ENCODE peak calls at places on chromosomes 2 and 18, in nine cellular contexts. P is GM23248, Y is neural progenitor cell, C is OCI-LY7, S is hepatocyte, K is GM23338, M is SK-N-SH, D is HCT116, U is MM.1S. N is an unnamed sample. For H3K79me2, the result is how much of the 10 kb centered on the place peaks cover.

GRCh38 chr2:33019796-33020195 is 73.0 kb downstream of the LTBP1 start:
- DNase-seq in P (no peak), M (no peak), K (no peak), S (no peak), C (no peak), Y (no peak), U (no peak), D (no peak), N (peak)

GRCh38 chr2:30115141-30115980 is 31.4 kb upstream of the YPEL5 start:
- DNase-seq in C (peak), S (peak), U (peak), M (peak), Y (peak), P (peak), D (peak), K (peak), N (peak)

GRCh38 chr18:35777042-35777441 is 195.4 kb upstream of the RMP24 start:
- DNase-seq in P (no peak), D (peak), M (no peak), U (no peak), Y (no peak), S (no peak), C (no peak), K (peak), N (peak)

GRCh38 chr18:199768-200167 is 41.4 kb downstream of the USP14 start:
- DNase-seq in Y (no peak), S (no peak), P (no peak), M (no peak), U (no peak), C (no peak), K (no peak), D (no peak), N (peak)

GRCh38 chr2:236121546-236121945 is 46.6 kb downstream of the GBX2 start:
- DNase-seq in D (no peak), K (no peak), Y (no peak), C (no peak), U (no peak), S (no peak), P (peak), M (no peak), N (peak)

GRCh38 chr2:128347701-128348504 is 29.2 kb upstream of the HS6ST1 start:
- DNase-seq in S (peak), P (peak), K (no peak), U (no peak), D (no peak), Y (peak), M (peak), C (no peak), N (peak)

GRCh38 chr2:11254100-11254536 is 90.3 kb downstream of the ROCK2 start:
- DNase-seq in C (no peak), S (peak), Y (no peak), K (no peak), U (no peak), D (no peak), P (no peak), M (no peak), N (peak)

GRCh38 chr18:12883003-12883683 is 894 bp downstream of the PTPN2 start:
- DNase-seq in Y (peak), U (peak), M (peak), K (peak), P (peak), C (no peak), S (peak), D (no peak), N (no peak)

GRCh38 chr2:95053543-95053942 is 28.0 kb downstream of the MAL start:
- DNase-seq in U (no peak), C (no peak), S (no peak), M (no peak), D (no peak), Y (no peak), K (peak), P (no peak), N (no peak)

GRCh38 chr2:69549421-69549820 is 94.1 kb downstream of the AAK1 start:
- DNase-seq in M (no peak), S (no peak), P (peak), K (no peak), C (no peak), Y (no peak), D (no peak), U (no peak), N (peak)

GRCh38 chr2:56386657-56387056 is 202.9 kb downstream of the CCDC85A start:
- DNase-seq in U (no peak), Y (no peak), M (no peak), P (no peak), D (no peak), S (no peak), K (no peak), C (no peak), N (no peak)

GRCh38 chr2:151616760-151617339 is 117.4 kb downstream of the NEB start:
- DNase-seq in Y (no peak), C (no peak), K (no peak), U (no peak), S (no peak), D (no peak), M (no peak), P (no peak), N (no peak)

GRCh38 chr18:9433616-9434239 is 41.6 kb upstream of the RALBP1 start:
- DNase-seq in C (no peak), M (no peak), U (no peak), P (no peak), Y (no peak), K (peak), S (no peak), D (no peak), N (no peak)

GRCh38 chr2:38486213-38487026 is 109.3 kb upstream of the ATL2 start:
- DNase-seq in K (no peak), D (no peak), P (no peak), S (no peak), Y (no peak), C (no peak), U (no peak), M (no peak), N (no peak)

GRCh38 chr2:27961997-27962396 is 71.5 kb downstream of the BABAM2 start:
- DNase-seq in Y (no peak), U (no peak), M (no peak), K (no peak), C (no peak), S (no peak), D (no peak), P (peak), N (peak)

GRCh38 chr18:8870528-8870927 is 165.2 kb downstream of the MTCL1 start:
- DNase-seq in Y (no peak), P (peak), S (no peak), U (no peak), M (no peak), D (no peak), K (no peak), C (no peak), N (no peak)

GRCh38 chr2:55157474-55157884 is 74.6 kb downstream of the CLHC1 start:
- DNase-seq in M (peak), U (no peak), Y (no peak), D (no peak), K (no peak), P (peak), S (no peak), C (no peak), N (peak)

GRCh38 chr2:120541553-120541932 is 194.1 kb upstream of the GLI2 start:
- DNase-seq in P (peak), S (no peak), C (no peak), U (no peak), M (no peak), K (no peak), D (no peak), Y (no peak), N (no peak)

GRCh38 chr2:2244508-2244907 is 86.6 kb downstream of the MYT1L start:
- DNase-seq in D (no peak), Y (no peak), K (no peak), P (no peak), M (no peak), S (no peak), U (no peak), C (no peak), N (no peak)

GRCh38 chr2:63048367-63049171 is 2.1 kb upstream of the OTX1 start:
- DNase-seq in U (no peak), D (no peak), P (no peak), K (peak), Y (peak), S (peak), M (peak), C (no peak), N (no peak)

GRCh38 chr2:63050916-63051794 is 525 bp downstream of the OTX1 start:
- DNase-seq in U (no peak), S (peak), D (no peak), P (peak), M (peak), K (peak), C (no peak), Y (peak), N (peak)

GRCh38 chr2:63049291-63050185 is 1.1 kb upstream of the OTX1 start:
- DNase-seq in C (no peak), K (peak), P (peak), Y (peak), M (peak), S (peak), U (no peak), D (no peak), N (peak)

GRCh38 chr2:63051795-63052333 is 1.2 kb downstream of the OTX1 start:
- DNase-seq in M (peak), S (no peak), K (peak), Y (peak), C (no peak), P (no peak), D (no peak), U (no peak), N (no peak)

DNA sequence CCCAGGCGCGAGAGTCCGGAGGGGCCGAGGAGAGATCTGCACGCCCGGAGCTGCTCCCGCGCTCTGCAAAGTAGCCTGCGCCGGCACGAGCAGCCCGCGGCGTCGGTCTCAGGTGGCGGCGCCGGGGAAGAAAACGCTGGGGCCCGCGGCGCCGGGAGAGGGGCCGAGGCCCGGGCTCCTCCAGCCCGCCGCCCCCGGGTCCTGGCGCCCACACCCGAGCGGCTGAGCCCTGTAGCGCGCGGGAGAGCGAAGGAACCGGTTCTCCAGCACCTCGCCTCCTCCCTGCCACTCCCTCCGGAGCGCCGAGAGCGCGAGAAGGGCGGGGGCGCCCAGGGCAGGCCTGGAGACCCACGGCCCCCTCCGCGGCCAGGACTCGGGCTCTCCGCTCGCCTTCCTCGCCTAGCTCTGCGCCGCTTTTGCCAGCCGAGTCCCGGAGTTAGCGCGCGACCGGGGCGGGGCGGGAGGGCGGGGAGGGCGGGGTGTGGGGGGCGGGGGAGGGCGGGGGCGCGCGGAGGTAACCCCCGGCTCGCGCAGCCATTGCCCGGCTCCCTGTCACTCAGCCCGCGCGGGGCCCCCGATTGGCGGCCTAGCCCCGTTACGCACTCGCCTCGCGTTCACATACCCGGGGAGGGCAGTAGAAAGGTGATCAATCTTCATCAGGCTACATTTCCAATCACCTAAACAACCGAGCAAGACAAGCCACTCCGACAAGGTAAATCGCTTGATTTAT is at the start of gene OTX1:
- DNase-seq in U (peak), D (peak), M (peak), P (peak), S (peak), Y (peak), K (peak), C (peak), N (peak)
- TF ChIP-seq EZH2phosphoT487 in U (no peak), D (no peak), M (no peak), P (no peak), S (peak), Y (peak), K (no peak), C (no peak), N (no peak)

GRCh38 chr2:85619617-85620016 is 3.6 kb downstream of the USP39 start:
- DNase-seq in S (no peak), M (no peak), D (no peak), C (no peak), Y (no peak), U (no peak), K (no peak), P (peak), N (no peak)

GRCh38 chr2:85615413-85615728 is 615 bp upstream of the USP39 start:
- DNase-seq in K (no peak), S (no peak), C (no peak), P (no peak), D (no peak), U (no peak), M (no peak), Y (no peak), N (no peak)

GRCh38 chr2:85623991-85624390 is 8.0 kb downstream of the USP39 start:
- DNase-seq in D (no peak), K (no peak), P (no peak), Y (no peak), U (no peak), C (no peak), M (no peak), S (no peak), N (no peak)

DNA sequence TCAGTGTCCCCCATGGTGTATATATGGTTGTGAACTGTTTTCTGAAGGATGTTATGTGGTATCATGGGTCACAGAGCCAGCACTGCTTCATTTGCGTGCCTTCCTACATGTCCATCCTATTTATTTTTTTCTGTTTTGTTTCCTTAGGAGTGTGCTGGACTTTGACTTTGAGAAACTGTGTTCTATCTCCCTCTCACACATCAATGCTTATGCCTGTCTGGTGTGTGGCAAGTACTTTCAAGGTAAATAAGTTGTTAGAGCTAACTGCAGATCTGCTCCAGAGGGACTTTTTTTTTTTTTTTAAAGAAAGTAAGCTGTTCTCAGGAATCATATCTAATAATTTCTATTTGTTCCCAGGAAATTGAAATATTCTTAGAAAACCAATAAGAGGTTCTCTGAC is 5.4 kb downstream of the USP39 start:
- DNase-seq in P (no peak), S (no peak), D (no peak), U (no peak), K (no peak), C (no peak), M (no peak), Y (no peak), N (no peak)
- H3K79me2 ChIP-seq in P (half or more), S (under half), D (half or more), U (half or more), K (half or more), C (under half), M (half or more), Y (half or more), N (half or more)

GRCh38 chr2:46849080-46849715 is 66.4 kb downstream of the MCFD2 start:
- DNase-seq in Y (no peak), M (no peak), P (peak), D (no peak), K (no peak), U (no peak), C (no peak), S (peak), N (peak)

GRCh38 chr2:46849741-46850474 is 65.7 kb downstream of the MCFD2 start:
- DNase-seq in Y (no peak), C (no peak), P (peak), D (no peak), K (no peak), S (peak), M (peak), U (no peak), N (peak)

GRCh38 chr2:46852598-46852997 is 63.0 kb downstream of the MCFD2 start:
- DNase-seq in D (no peak), P (peak), C (no peak), M (no peak), U (no peak), K (no peak), S (no peak), Y (no peak), N (no peak)

GRCh38 chr2:46852124-46852523 is 63.5 kb downstream of the MCFD2 start:
- DNase-seq in D (no peak), C (no peak), K (no peak), U (no peak), M (no peak), S (no peak), P (no peak), Y (no peak), N (no peak)

DNA sequence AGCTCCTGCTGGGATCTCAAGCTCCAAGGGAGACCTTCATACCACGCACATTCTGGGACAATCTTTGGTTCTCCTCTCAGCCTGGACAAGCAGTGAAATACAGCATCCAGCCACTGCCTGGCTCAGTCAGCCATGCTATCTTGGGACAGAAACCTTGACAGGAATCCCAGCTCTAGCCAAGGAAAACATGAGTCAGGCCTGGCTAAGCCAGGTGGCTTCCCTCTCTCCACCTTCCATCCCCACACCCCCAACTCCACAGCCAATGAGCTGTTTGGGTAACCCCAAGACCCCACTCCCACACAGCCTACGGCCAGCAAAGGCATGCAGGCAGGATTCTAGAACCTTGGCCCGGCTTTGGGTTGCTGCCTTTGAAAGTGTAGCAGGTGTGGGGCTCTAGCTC is 64.9 kb downstream of the MCFD2 start:
- DNase-seq in M (no peak), C (no peak), D (no peak), U (no peak), S (peak), Y (no peak), P (peak), K (no peak), N (peak)
- TF ChIP-seq EZH2phosphoT487 in M (no peak), C (no peak), D (no peak), U (no peak), S (no peak), Y (no peak), P (no peak), K (no peak), N (no peak)

GRCh38 chr2:172847188-172847587 is 111.5 kb downstream of the RAPGEF4 start:
- DNase-seq in U (no peak), S (no peak), P (no peak), M (no peak), Y (no peak), C (no peak), K (no peak), D (no peak), N (no peak)

GRCh38 chr2:172844021-172844420 is 108.4 kb downstream of the RAPGEF4 start:
- DNase-seq in Y (no peak), S (no peak), M (no peak), C (no peak), P (no peak), D (no peak), K (no peak), U (no peak), N (no peak)

GRCh38 chr2:172845008-172845670 is 109.5 kb downstream of the RAPGEF4 start:
- DNase-seq in U (no peak), M (no peak), K (no peak), P (no peak), S (no peak), D (no peak), Y (no peak), C (no peak), N (no peak)

GRCh38 chr2:172848549-172848948 is 112.9 kb downstream of the RAPGEF4 start:
- DNase-seq in K (no peak), P (no peak), D (no peak), Y (no peak), M (no peak), C (no peak), S (no peak), U (no peak), N (no peak)

DNA sequence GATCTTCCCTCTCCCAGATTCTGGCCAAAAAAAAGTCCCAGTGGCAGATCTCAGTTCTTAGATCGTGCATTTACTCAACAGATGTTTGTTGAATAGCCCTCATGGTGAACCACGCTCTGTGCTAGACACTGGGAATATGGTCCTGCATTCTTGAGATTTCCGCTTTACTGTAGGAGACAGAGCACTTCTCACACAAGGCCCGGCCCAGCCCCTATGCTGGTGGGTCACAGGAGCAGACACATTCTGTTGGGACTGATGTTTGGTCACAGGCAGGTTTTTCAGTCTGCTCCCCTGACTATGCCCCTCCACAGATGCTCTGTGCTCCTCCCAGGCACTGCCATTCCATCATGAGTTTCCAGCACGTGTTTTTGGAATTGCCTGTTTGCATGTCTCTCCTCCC is 110.9 kb downstream of the RAPGEF4 start:
- DNase-seq in U (no peak), C (no peak), S (no peak), P (no peak), Y (no peak), K (no peak), D (no peak), M (no peak), N (no peak)
- H3K79me2 ChIP-seq in U (under half), C (under half), S (under half), P (under half), Y (under half), K (under half), D (under half), M (under half), N (under half)

N was measured in PC-3.